ENCODE peak calls at places on chromosomes 13 and 19, in nine cellular contexts. Y, K, X, I, L, O, T, N and V are unnamed samples.

GRCh38 chr19:3512562-3512961 is 6.5 kb downstream of the FZR1 start:
- DNase-seq in Y (no peak), K (no peak), X (no peak), I (no peak), L (no peak), O (no peak), T (no peak), N (no peak), V (no peak)

GRCh38 chr19:5200844-5201243 is 139.8 kb downstream of the PTPRS start:
- DNase-seq in Y (no peak), K (no peak), X (no peak), I (peak), L (no peak), O (no peak), T (no peak), N (no peak), V (no peak)

GRCh38 chr19:7415163-7415856 is 66.6 kb downstream of the ARHGEF18 start:
- DNase-seq in Y (peak), K (no peak), X (peak), I (no peak), L (no peak), O (no peak), T (no peak), N (no peak), V (no peak)

GRCh38 chr19:50238043-50238442 is 34.6 kb downstream of the MYH14 start:
- DNase-seq in Y (no peak), K (no peak), X (no peak), I (no peak), L (no peak), O (no peak), T (no peak), N (no peak), V (no peak)

GRCh38 chr19:41886761-41887710 is 4.1 kb downstream of the ARHGEF1 start:
- DNase-seq in Y (no peak), K (no peak), X (no peak), I (no peak), L (peak), O (no peak), T (peak), N (no peak), V (no peak)

GRCh38 chr13:27967736-27968315 is 1.3 kb downstream of the CDX2 start:
- DNase-seq in Y (no peak), K (no peak), X (no peak), I (no peak), L (no peak), O (no peak), T (no peak), N (no peak), V (peak)

GRCh38 chr19:16168465-16169081 is 4.8 kb downstream of the CIB3 start:
- DNase-seq in Y (no peak), K (no peak), X (no peak), I (no peak), L (no peak), O (no peak), T (peak), N (no peak), V (no peak)

GRCh38 chr13:24027494-24027893 is 130.2 kb upstream of the C1QTNF9B start:
- DNase-seq in Y (no peak), K (no peak), X (no peak), I (no peak), L (no peak), O (no peak), T (no peak), N (no peak), V (no peak)

GRCh38 chr19:50723735-50724521 is 764 bp downstream of the CLEC11A start:
- DNase-seq in Y (peak), K (no peak), X (no peak), I (no peak), L (no peak), O (no peak), T (no peak), N (no peak), V (no peak)

GRCh38 chr19:42037649-42038048 is 32.4 kb downstream of the GRIK5 start:
- DNase-seq in Y (no peak), K (no peak), X (no peak), I (no peak), L (no peak), O (no peak), T (no peak), N (no peak), V (no peak)

GRCh38 chr13:64078025-64078424 is 2662.4 kb upstream of the PCDH20 start:
- DNase-seq in Y (no peak), K (no peak), X (no peak), I (no peak), L (no peak), O (no peak), T (no peak), N (no peak), V (no peak)

GRCh38 chr19:46346821-46347571 is at the start of gene PPP5C:
- DNase-seq in Y (peak), K (peak), X (peak), I (peak), L (peak), O (no peak), T (peak), N (peak), V (peak)

GRCh38 chr13:28012383-28012782 is 23.9 kb upstream of the URAD start:
- DNase-seq in Y (no peak), K (no peak), X (no peak), I (no peak), L (no peak), O (no peak), T (no peak), N (no peak), V (no peak)

GRCh38 chr19:15299568-15300409 is 32.5 kb downstream of the BRD4 start:
- DNase-seq in Y (no peak), K (no peak), X (no peak), I (peak), L (no peak), O (no peak), T (no peak), N (peak), V (no peak)

GRCh38 chr13:52003551-52003950 is 7.7 kb downstream of the ATP7B start:
- DNase-seq in Y (no peak), K (no peak), X (no peak), I (no peak), L (no peak), O (no peak), T (no peak), N (no peak), V (no peak)

GRCh38 chr13:51998723-51999471 is 12.4 kb downstream of the ATP7B start:
- DNase-seq in Y (no peak), K (no peak), X (no peak), I (no peak), L (no peak), O (no peak), T (no peak), N (no peak), V (no peak)

GRCh38 chr13:51999525-51999924 is 11.7 kb downstream of the ATP7B start:
- DNase-seq in Y (peak), K (no peak), X (no peak), I (peak), L (no peak), O (no peak), T (no peak), N (no peak), V (no peak)

GRCh38 chr13:52002361-52002760 is 8.9 kb downstream of the ATP7B start:
- DNase-seq in Y (no peak), K (no peak), X (no peak), I (no peak), L (no peak), O (no peak), T (no peak), N (no peak), V (no peak)

GRCh38 chr13:52001120-52001731 is 10.0 kb downstream of the ATP7B start:
- DNase-seq in Y (no peak), K (no peak), X (no peak), I (peak), L (no peak), O (peak), T (peak), N (no peak), V (no peak)
- TF ChIP-seq CTCF in Y (peak), K (peak), X (peak), I (peak), L (peak), O (peak), T (peak), N (peak), V (peak)

DNA sequence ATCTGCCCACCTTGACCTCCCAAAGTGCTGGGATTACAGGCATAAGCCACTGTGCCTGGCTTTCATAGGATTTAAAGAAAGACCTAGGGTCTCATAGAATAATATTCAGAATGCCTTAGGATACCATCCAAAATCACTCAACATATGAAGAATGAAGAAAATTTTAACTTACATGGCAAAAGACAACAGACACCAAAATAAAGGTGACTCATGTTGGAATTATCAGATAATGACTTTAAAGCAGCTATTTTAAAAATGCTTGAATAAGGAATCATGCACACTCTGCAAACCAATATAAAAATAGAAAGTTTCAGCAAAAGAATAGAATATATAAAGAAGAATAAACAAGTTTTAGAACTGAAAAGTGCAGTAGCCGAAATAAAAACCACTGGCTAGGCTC is 29.3 kb downstream of the ZNF566 start:
- DNase-seq in Y (no peak), K (no peak), X (no peak), I (peak), L (no peak), O (no peak), T (no peak), N (peak), V (no peak)
- TF ChIP-seq CTCF in Y (no peak), K (no peak), X (no peak), I (no peak), L (no peak), O (no peak), T (no peak), N (no peak), V (no peak)

GRCh38 chr19:55173186-55173716 is 6.8 kb upstream of the DNAAF3 start:
- DNase-seq in Y (no peak), K (no peak), X (no peak), I (no peak), L (no peak), O (no peak), T (no peak), N (no peak), V (no peak)

GRCh38 chr19:55172741-55173140 is 6.3 kb upstream of the DNAAF3 start:
- DNase-seq in Y (no peak), K (no peak), X (no peak), I (peak), L (no peak), O (no peak), T (no peak), N (no peak), V (no peak)

GRCh38 chr19:55174425-55175116 is 5.5 kb downstream of the SYT5 start:
- DNase-seq in Y (no peak), K (no peak), X (no peak), I (no peak), L (no peak), O (no peak), T (no peak), N (no peak), V (no peak)

GRCh38 chr19:55175117-55175867 is 4.8 kb downstream of the SYT5 start:
- DNase-seq in Y (no peak), K (no peak), X (no peak), I (no peak), L (no peak), O (no peak), T (no peak), N (no peak), V (no peak)

DNA sequence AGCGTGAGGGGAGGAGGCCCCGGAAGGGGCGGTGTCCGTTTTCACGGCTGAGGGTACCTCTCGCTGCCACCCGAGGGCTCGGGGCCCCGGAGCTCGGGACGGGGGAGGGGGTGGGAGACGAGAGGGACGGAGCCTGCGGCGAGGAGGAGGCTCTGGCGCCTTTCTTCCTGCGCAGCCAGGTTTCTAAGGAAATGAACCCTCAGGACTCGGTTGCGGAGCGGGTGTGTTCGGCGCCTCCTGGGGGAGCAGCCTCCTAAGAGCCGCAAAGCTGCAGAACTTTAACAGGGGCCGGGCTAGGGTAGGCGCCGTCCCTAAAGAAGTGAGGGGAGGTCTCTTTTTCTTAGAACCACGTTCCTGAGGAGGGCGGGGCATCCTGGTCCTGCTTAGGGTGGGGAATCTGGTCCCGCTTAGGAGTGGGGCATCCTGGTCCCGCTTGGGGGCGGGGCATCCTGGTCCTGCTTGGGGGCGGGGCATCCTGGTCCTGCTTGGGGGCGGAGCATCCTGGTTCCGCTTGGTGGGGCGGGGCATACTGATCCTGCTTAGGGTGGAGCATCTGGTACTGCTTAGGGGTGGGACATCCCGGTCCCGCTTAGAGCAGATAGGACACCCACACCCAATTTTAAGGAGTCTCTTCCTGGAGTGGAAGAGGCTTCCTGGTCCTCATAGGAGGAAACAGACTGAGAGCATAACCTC is 6.2 kb downstream of the SYT5 start:
- DNase-seq in Y (no peak), K (peak), X (peak), I (peak), L (no peak), O (peak), T (peak), N (no peak), V (no peak)
- TF ChIP-seq CTCF in Y (no peak), K (no peak), X (peak), I (peak), L (no peak), O (no peak), T (peak), N (no peak), V (no peak)

GRCh38 chr19:6278740-6279619 is 795 bp downstream of the MLLT1 start:
- DNase-seq in Y (no peak), K (no peak), X (no peak), I (no peak), L (no peak), O (no peak), T (peak), N (no peak), V (no peak)

GRCh38 chr19:6276447-6276846 is 3.3 kb downstream of the MLLT1 start:
- DNase-seq in Y (no peak), K (no peak), X (peak), I (peak), L (peak), O (no peak), T (no peak), N (peak), V (no peak)

GRCh38 chr19:6279620-6279930 is 200 bp downstream of the MLLT1 start:
- DNase-seq in Y (no peak), K (no peak), X (no peak), I (no peak), L (no peak), O (no peak), T (no peak), N (no peak), V (no peak)

GRCh38 chr19:6279931-6280591 is at the start of gene MLLT1:
- DNase-seq in Y (peak), K (peak), X (peak), I (peak), L (peak), O (peak), T (peak), N (peak), V (peak)

GRCh38 chr19:6278051-6278450 is 1.7 kb downstream of the MLLT1 start:
- DNase-seq in Y (no peak), K (no peak), X (no peak), I (no peak), L (no peak), O (no peak), T (no peak), N (no peak), V (no peak)
- TF ChIP-seq CTCF in Y (no peak), K (no peak), X (no peak), I (no peak), L (no peak), O (no peak), T (no peak), N (no peak), V (no peak)